ENCODE peak calls at places on chromosomes 7 and 10, in six cellular contexts. Q is fibroblast of lung, V is IMR-90, W is neuronal stem cell, J is mammary epithelial cell, A is endodermal cell. N is an unnamed sample.

GRCh38 chr7:151795168-151795754 is 81.7 kb downstream of the PRKAG2 start:
- DNase-seq in Q (no peak), V (no peak), W (no peak), J (no peak), A (no peak), N (no peak)

GRCh38 chr10:11472158-11472753 is 139.2 kb downstream of the USP6NL start:
- DNase-seq in Q (peak; percentile 37), V (peak; percentile 41), W (peak; percentile 59), J (peak; percentile 45), A (peak; percentile 94), N (peak; percentile 15)

GRCh38 chr10:85491652-85492051 is 874.9 kb downstream of the GRID1 start:
- DNase-seq in Q (no peak), V (no peak), W (no peak), J (no peak), A (no peak), N (no peak)

GRCh38 chr10:49115796-49116508 is 630 bp upstream of the VSTM4 start:
- DNase-seq in Q (no peak), V (no peak), W (no peak), J (no peak), A (no peak), N (no peak)

GRCh38 chr10:116247701-116248100 is 25.3 kb downstream of the GFRA1 start:
- DNase-seq in Q (peak; percentile 36), V (peak; percentile 4), W (no peak), J (no peak), A (no peak), N (peak; percentile 20)

GRCh38 chr7:92306153-92306552 is 60.4 kb downstream of the ANKIB1 start:
- DNase-seq in Q (peak; percentile 21), V (peak; percentile 11), W (no peak), J (peak; percentile 43), A (no peak), N (peak; percentile 5)

GRCh38 chr10:90269699-90270098 is 568.3 kb downstream of the KIF20B start:
- DNase-seq in Q (no peak), V (no peak), W (no peak), J (no peak), A (no peak), N (no peak)

GRCh38 chr7:48033922-48034321 is 1.4 kb upstream of the C7orf57 start:
- DNase-seq in Q (no peak), V (no peak), W (no peak), J (no peak), A (no peak), N (no peak)

GRCh38 chr10:78655941-78656340 is 412.8 kb upstream of the ZMIZ1 start:
- DNase-seq in Q (peak; percentile 86), V (peak; percentile 43), W (no peak), J (no peak), A (no peak), N (peak; percentile 80)

GRCh38 chr10:121240011-121240410 is 358.2 kb downstream of the FGFR2 start:
- DNase-seq in Q (no peak), V (no peak), W (no peak), J (peak; percentile 52), A (no peak), N (no peak)

GRCh38 chr10:80136134-80136571 is 3.6 kb downstream of the PLAC9 start:
- DNase-seq in Q (peak; percentile 66), V (peak; percentile 88), W (no peak), J (no peak), A (no peak), N (peak; percentile 45)

DNA sequence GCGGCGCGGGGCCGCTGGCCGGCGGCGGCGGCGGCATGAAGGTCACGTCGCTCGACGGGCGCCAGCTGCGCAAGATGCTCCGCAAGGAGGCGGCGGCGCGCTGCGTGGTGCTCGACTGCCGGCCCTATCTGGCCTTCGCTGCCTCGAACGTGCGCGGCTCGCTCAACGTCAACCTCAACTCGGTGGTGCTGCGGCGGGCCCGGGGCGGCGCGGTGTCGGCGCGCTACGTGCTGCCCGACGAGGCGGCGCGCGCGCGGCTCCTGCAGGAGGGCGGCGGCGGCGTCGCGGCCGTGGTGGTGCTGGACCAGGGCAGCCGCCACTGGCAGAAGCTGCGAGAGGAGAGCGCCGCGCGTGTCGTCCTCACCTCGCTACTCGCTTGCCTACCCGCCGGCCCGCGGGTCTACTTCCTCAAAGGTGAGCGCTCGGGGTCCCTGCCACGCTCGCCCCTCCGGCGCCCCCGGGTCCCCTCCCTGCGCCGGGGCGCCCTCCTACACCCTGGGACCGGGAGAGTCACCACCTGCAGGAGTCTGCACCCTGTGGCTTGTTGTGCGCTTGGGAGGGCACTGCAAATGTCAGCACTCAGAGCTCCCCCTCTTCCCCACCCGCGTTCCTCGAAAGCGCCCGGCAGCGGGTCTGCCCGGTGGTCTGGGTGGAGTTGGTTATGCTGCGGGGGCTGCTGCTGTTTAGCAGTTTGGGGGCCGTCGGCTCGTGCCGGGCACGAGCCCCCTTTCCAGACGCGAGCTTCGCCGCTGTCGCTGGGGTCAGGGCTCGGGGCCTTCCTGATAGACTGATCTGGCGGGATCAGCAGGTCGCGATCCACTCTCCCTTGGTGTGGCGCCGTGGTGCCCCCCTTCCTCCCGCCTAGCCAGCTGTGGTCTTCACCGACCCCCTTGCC is 627 bp downstream of the DUSP5 start:
- DNase-seq in Q (peak; percentile 63), V (peak; percentile 48), W (no peak), J (peak; percentile 29), A (peak; percentile 78), N (peak; percentile 41)
- H3K9ac ChIP-seq in Q (peak overlapping the region; percentile 92), V (peak overlapping the region; percentile 72), W (peak overlapping the region; percentile 85), J (peak overlapping the region; percentile 91), A (peak overlapping the region; percentile 68), N (peak overlapping the region; percentile 91)

GRCh38 chr7:112791465-112792168 is 1.4 kb upstream of the TMEM168 start:
- DNase-seq in Q (no peak), V (no peak), W (no peak), J (no peak), A (no peak), N (no peak)
- H3K9ac ChIP-seq in Q (no peak overlapping the region), V (no peak overlapping the region), W (no peak overlapping the region), J (no peak overlapping the region), A (no peak overlapping the region), N (no peak overlapping the region)

GRCh38 chr7:101435461-101436225 is 73.0 kb downstream of the COL26A1 start:
- DNase-seq in Q (no peak), V (no peak), W (no peak), J (no peak), A (peak; percentile 77), N (no peak)

GRCh38 chr7:101432316-101432715 is 69.6 kb downstream of the COL26A1 start:
- DNase-seq in Q (no peak), V (no peak), W (no peak), J (no peak), A (no peak), N (no peak)

GRCh38 chr7:101436857-101437576 is 74.3 kb downstream of the COL26A1 start:
- DNase-seq in Q (no peak), V (no peak), W (peak; percentile 29), J (no peak), A (peak; percentile 96), N (no peak)

GRCh38 chr7:101436226-101436745 is 73.6 kb downstream of the COL26A1 start:
- DNase-seq in Q (no peak), V (no peak), W (no peak), J (no peak), A (peak; percentile 58), N (no peak)

GRCh38 chr7:101433688-101434087 is 71.0 kb downstream of the COL26A1 start:
- DNase-seq in Q (no peak), V (no peak), W (no peak), J (no peak), A (no peak), N (no peak)
- H3K9ac ChIP-seq in Q (no peak overlapping the region), V (no peak overlapping the region), W (no peak overlapping the region), J (no peak overlapping the region), A (no peak overlapping the region), N (no peak overlapping the region)

GRCh38 chr7:132758983-132759382 is 182.7 kb upstream of the PLXNA4 start:
- DNase-seq in Q (no peak), V (no peak), W (no peak), J (no peak), A (no peak), N (no peak)
- H3K9ac ChIP-seq in Q (no peak overlapping the region), V (no peak overlapping the region), W (no peak overlapping the region), J (no peak overlapping the region), A (no peak overlapping the region), N (no peak overlapping the region)

GRCh38 chr7:112430649-112431048 is 19.6 kb upstream of the IFRD1 start:
- DNase-seq in Q (no peak), V (no peak), W (no peak), J (no peak), A (no peak), N (no peak)

GRCh38 chr7:112433289-112433688 is 17.0 kb upstream of the IFRD1 start:
- DNase-seq in Q (no peak), V (no peak), W (no peak), J (no peak), A (no peak), N (no peak)

GRCh38 chr7:112431803-112432202 is 18.5 kb upstream of the IFRD1 start:
- DNase-seq in Q (no peak), V (no peak), W (no peak), J (no peak), A (no peak), N (no peak)

GRCh38 chr7:112427984-112428383 is 22.3 kb upstream of the IFRD1 start:
- DNase-seq in Q (no peak), V (no peak), W (no peak), J (no peak), A (no peak), N (no peak)

GRCh38 chr7:112428715-112429114 is 21.5 kb upstream of the IFRD1 start:
- DNase-seq in Q (no peak), V (no peak), W (no peak), J (no peak), A (no peak), N (no peak)
- H3K9ac ChIP-seq in Q (no peak overlapping the region), V (no peak overlapping the region), W (no peak overlapping the region), J (no peak overlapping the region), A (no peak overlapping the region), N (no peak overlapping the region)

GRCh38 chr7:17663056-17663675 is 277.1 kb downstream of the SNX13 start:
- DNase-seq in Q (peak; percentile 93), V (peak; percentile 89), W (no peak), J (peak; percentile 69), A (no peak), N (peak; percentile 92)

GRCh38 chr7:17665029-17665428 is 275.3 kb downstream of the SNX13 start:
- DNase-seq in Q (no peak), V (no peak), W (no peak), J (no peak), A (no peak), N (no peak)

GRCh38 chr7:17660116-17660515 is 280.2 kb downstream of the SNX13 start:
- DNase-seq in Q (peak; percentile 81), V (peak; percentile 89), W (no peak), J (peak; percentile 52), A (no peak), N (peak; percentile 77)

GRCh38 chr7:17659126-17659525 is 281.2 kb downstream of the SNX13 start:
- DNase-seq in Q (no peak), V (no peak), W (no peak), J (no peak), A (no peak), N (no peak)

DNA sequence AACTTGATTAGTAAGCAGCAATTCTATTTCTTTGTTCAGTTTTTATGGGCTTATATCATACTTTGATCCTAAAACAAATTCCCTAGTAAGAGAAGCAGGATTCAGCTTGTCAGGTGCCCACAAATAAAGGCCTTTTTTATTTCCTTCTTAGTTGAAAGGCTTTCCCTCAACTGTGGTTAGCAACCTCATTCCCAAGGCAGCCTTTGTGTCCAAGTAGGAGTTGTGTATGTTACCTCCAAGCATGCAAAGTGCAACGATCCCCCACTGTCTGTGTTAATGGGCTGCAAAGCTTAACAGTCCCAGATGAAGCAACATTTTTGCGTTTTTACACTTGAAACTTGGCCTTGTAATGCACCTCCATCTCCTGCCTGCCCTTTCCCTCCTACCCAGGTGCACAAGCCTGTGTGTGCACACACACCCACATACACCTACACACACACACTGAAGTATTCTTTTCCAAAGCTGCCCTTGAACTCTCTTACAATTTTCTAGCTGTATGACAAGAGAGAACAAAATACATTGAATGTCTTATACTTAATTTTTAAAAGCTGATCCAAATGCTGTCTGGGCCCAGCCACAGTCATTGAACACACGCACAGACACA is 278.2 kb downstream of the SNX13 start:
- DNase-seq in Q (peak; percentile 83), V (peak; percentile 43), W (no peak), J (peak; percentile 92), A (peak; percentile 88), N (peak; percentile 78)
- H3K9ac ChIP-seq in Q (no peak overlapping the region), V (no peak overlapping the region), W (no peak overlapping the region), J (peak overlapping the region; percentile 66), A (no peak overlapping the region), N (peak overlapping the region; percentile 64)

N was measured in astrocyte.